ENCODE peak calls at places on chromosomes 11 and 22, in four cellular contexts. U is HepG2, D is K562, A is WTC11. I is an unnamed sample.

GRCh38 chr11:104033134-104033533 is 3.3 kb upstream of the DDI1 start:
- DNase-seq in A (no peak), U (peak), D (no peak), I (peak)

GRCh38 chr11:68206211-68206610 is 6.9 kb downstream of the KMT5B start:
- DNase-seq in D (peak), U (peak), A (no peak), I (peak)

GRCh38 chr11:24386551-24387404 is 110.1 kb upstream of the LUZP2 start:
- DNase-seq in D (no peak), U (peak), A (no peak), I (no peak)

GRCh38 chr11:123838659-123839058 is 32.5 kb upstream of the OR6M1 start:
- DNase-seq in D (no peak), A (no peak), U (no peak), I (no peak)

GRCh38 chr22:32023251-32023827 is 19.7 kb upstream of the SLC5A1 start:
- DNase-seq in U (no peak), D (peak), A (no peak), I (no peak)

GRCh38 chr11:33700425-33701271 is at the start of gene C11orf91:
- DNase-seq in A (peak), D (peak), U (peak), I (peak)

GRCh38 chr11:27201454-27202302 is 161.1 kb downstream of the BBOX1 start:
- DNase-seq in D (peak), U (peak), A (no peak), I (peak)

GRCh38 chr11:103257360-103257759 is 148.1 kb downstream of the DYNC2H1 start:
- DNase-seq in U (peak), A (no peak), D (no peak), I (peak)

GRCh38 chr22:41857160-41857859 is 24.4 kb downstream of the SREBF2 start:
- DNase-seq in D (peak), U (peak), A (peak), I (peak)

GRCh38 chr11:120208777-120209176 is 2.1 kb upstream of the OAF start:
- DNase-seq in U (peak), D (peak), A (no peak), I (peak)

GRCh38 chr11:119664063-119664572 is 64.9 kb downstream of the NECTIN1 start:
- DNase-seq in U (peak), D (no peak), A (peak), I (no peak)

GRCh38 chr11:118634435-118635236 is 27.2 kb downstream of the PHLDB1 start:
- DNase-seq in D (peak), U (peak), A (peak), I (no peak)

GRCh38 chr22:24146791-24147353 is 34.4 kb upstream of the SUSD2 start:
- DNase-seq in U (no peak), A (peak), D (no peak), I (no peak)

GRCh38 chr22:19019029-19019678 is 83.1 kb upstream of the PRODH start:
- DNase-seq in U (no peak), A (no peak), D (no peak), I (no peak)

GRCh38 chr22:28864878-28865596 is 18.3 kb upstream of the ZNRF3 start:
- DNase-seq in D (no peak), A (no peak), U (peak), I (no peak)

GRCh38 chr11:8392166-8392565 is 128.5 kb upstream of the LMO1 start:
- DNase-seq in U (no peak), D (no peak), A (no peak), I (no peak)

GRCh38 chr22:37659066-37659896 is 758 bp downstream of the PDXP start:
- DNase-seq in U (peak), A (no peak), D (no peak), I (no peak)

GRCh38 chr11:58654908-58655296 is 32.4 kb downstream of the CNTF start:
- DNase-seq in D (no peak), A (no peak), U (no peak), I (no peak)

GRCh38 chr11:215581-216037 is 8.1 kb downstream of the RIC8A start:
- DNase-seq in U (no peak), A (no peak), D (no peak), I (no peak)

GRCh38 chr11:69640995-69641581 is at the start of gene CCND1:
- DNase-seq in D (peak), U (peak), A (peak), I (peak)

GRCh38 chr22:19691721-19692341 is 22.5 kb upstream of the SEPTIN5 start:
- DNase-seq in A (no peak), D (peak), U (no peak), I (peak)

GRCh38 chr11:87215236-87215635 is 177.5 kb downstream of the TMEM135 start:
- DNase-seq in A (no peak), U (no peak), D (no peak), I (no peak)

GRCh38 chr11:116702772-116703360 is 69.9 kb downstream of the BUD13 start:
- DNase-seq in A (no peak), D (no peak), U (no peak), I (no peak)

GRCh38 chr11:62033191-62034044 is 66.0 kb upstream of the FTH1 start:
- DNase-seq in D (peak), A (no peak), U (peak), I (no peak)

GRCh38 chr11:8059571-8060011 is 21.4 kb upstream of the TUB start:
- DNase-seq in D (no peak), U (no peak), A (no peak), I (no peak)

GRCh38 chr22:39245130-39246039 is 603 bp upstream of the PDGFB start:
- DNase-seq in D (no peak), A (no peak), U (no peak), I (no peak)

DNA sequence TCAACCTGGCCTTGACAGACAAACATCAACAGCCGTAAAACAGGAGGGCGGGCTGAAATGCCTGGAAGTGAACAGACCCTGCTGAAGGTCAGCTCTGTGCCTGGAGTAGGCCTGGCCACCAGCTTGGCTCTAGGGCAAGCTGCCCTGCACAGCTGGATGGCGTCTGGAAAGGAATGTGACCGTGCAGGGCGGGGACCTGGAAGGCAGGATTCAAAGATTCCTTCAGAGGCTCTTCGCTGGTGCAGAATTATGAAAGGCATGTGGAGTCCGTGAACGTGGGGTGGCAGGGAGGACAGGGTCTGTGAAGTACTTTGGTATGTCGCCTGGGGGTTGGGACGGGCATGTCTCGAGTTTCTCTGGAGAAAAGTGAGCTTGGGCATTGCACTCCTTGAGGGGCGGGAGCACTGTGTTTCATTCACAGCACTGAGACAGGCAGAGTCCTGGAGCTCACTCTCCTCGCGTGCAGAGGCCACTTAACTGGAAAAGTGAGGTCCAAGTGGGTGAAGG is 1.5 kb downstream of the EHD1 start:
- DNase-seq in A (no peak), U (peak), D (no peak), I (no peak)
- TF ChIP-seq HMGXB4 in A (no peak), U (peak), D (no peak), I (no peak)

GRCh38 chr11:10490398-10491232 is 35.6 kb downstream of the AMPD3 start:
- DNase-seq in A (no peak), U (peak), D (peak), I (peak)
- TF ChIP-seq HMGXB4 in A (no peak), U (no peak), D (no peak), I (no peak)

GRCh38 chr22:40325315-40325714 is 21.0 kb upstream of the ADSL start:
- DNase-seq in A (no peak), U (no peak), D (no peak), I (no peak)

GRCh38 chr22:40329466-40329865 is 16.8 kb upstream of the ADSL start:
- DNase-seq in D (no peak), U (no peak), A (no peak), I (no peak)

GRCh38 chr22:40328551-40328950 is 17.7 kb upstream of the ADSL start:
- DNase-seq in D (no peak), U (no peak), A (no peak), I (no peak)

GRCh38 chr22:40329021-40329456 is 17.3 kb upstream of the ADSL start:
- DNase-seq in U (no peak), A (no peak), D (peak), I (no peak)

GRCh38 chr22:40326905-40327735 is 19.2 kb upstream of the ADSL start:
- DNase-seq in D (no peak), A (no peak), U (no peak), I (no peak)
- TF ChIP-seq HMGXB4 in D (no peak), A (no peak), U (no peak), I (no peak)

GRCh38 chr22:46596819-46597218 is 23.4 kb upstream of the GRAMD4 start:
- DNase-seq in A (peak), D (no peak), U (no peak), I (no peak)
- TF ChIP-seq HMGXB4 in A (no peak), D (no peak), U (no peak), I (no peak)

DNA sequence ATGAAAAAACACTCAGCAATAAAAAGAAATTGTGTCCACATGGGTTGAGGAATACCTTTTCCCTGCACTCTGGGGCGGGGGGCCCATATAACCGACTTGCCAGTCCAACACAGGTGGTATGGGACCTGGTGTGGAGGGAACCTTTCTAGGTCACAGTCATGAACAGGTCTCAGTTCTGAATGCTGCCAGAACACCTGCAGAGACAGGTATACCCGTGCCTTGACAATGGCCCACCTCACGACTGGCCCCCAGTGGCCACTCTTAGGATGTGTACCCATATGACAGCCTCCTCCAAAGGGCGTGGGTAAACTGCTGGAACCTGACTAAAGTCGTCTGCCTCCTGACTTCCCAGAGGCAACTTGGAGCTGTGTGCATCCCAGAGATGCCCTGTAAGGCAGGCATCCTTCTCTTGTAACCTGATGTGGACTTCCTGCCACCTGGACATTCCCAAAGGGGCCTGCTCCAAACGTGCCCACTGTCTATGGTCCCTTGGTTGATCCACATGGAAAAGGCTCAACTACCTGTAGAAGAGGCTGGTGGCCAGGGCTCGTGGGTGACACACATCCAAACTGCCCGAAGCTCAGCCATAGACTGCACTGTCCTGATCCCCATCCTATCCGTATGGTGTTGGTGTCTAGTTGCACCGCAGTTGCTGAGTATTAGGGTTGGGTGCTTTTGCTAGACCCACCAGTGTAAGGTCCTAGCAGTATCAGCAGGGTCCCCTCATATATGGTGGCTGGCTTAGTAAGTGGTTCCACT is 859.3 kb downstream of the BRD1 start:
- DNase-seq in U (peak), A (peak), D (no peak), I (peak)
- TF ChIP-seq HMGXB4 in U (no peak), A (no peak), D (no peak), I (no peak)

GRCh38 chr22:49213731-49214352 is 613.8 kb downstream of the BRD1 start:
- DNase-seq in A (peak), D (no peak), U (no peak), I (no peak)

GRCh38 chr22:49215840-49216239 is 611.8 kb downstream of the BRD1 start:
- DNase-seq in A (no peak), D (no peak), U (no peak), I (no peak)

GRCh38 chr22:49218142-49218541 is 609.5 kb downstream of the BRD1 start:
- DNase-seq in U (no peak), D (no peak), A (peak), I (no peak)

GRCh38 chr22:49214976-49215375 is 612.7 kb downstream of the BRD1 start:
- DNase-seq in A (peak), U (no peak), D (no peak), I (no peak)

DNA sequence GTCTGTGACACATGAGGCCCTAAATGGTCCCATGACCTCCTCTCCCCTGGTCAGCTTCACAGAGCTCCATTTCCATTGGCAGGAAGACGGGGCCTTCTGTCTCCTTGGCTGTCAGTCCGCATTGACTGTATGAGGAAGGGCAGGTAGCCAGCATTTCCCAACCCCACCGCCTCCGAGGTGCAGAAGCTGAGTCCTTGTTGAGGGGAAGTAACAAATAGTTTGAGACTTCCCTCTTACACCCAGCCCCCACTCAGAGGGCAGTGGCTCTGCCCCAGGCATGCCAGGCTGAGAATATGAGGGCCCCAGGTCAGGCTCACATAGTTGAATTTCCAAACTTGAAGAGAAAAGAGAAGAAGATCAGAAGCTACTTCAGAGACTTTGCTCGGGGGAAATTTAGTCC is 611.1 kb downstream of the BRD1 start:
- DNase-seq in U (no peak), D (no peak), A (peak), I (no peak)
- TF ChIP-seq HMGXB4 in U (no peak), D (no peak), A (no peak), I (no peak)

GRCh38 chr11:1743587-1744136 is 6.7 kb downstream of the IFITM10 start:
- DNase-seq in U (no peak), A (no peak), D (no peak), I (no peak)

GRCh38 chr11:1742869-1743586 is 7.4 kb downstream of the IFITM10 start:
- DNase-seq in U (no peak), D (no peak), A (no peak), I (no peak)

GRCh38 chr11:1744879-1745700 is 5.3 kb downstream of the IFITM10 start:
- DNase-seq in D (no peak), U (no peak), A (no peak), I (no peak)

GRCh38 chr11:1745701-1746320 is 4.6 kb downstream of the IFITM10 start:
- DNase-seq in D (no peak), A (no peak), U (no peak), I (no peak)

DNA sequence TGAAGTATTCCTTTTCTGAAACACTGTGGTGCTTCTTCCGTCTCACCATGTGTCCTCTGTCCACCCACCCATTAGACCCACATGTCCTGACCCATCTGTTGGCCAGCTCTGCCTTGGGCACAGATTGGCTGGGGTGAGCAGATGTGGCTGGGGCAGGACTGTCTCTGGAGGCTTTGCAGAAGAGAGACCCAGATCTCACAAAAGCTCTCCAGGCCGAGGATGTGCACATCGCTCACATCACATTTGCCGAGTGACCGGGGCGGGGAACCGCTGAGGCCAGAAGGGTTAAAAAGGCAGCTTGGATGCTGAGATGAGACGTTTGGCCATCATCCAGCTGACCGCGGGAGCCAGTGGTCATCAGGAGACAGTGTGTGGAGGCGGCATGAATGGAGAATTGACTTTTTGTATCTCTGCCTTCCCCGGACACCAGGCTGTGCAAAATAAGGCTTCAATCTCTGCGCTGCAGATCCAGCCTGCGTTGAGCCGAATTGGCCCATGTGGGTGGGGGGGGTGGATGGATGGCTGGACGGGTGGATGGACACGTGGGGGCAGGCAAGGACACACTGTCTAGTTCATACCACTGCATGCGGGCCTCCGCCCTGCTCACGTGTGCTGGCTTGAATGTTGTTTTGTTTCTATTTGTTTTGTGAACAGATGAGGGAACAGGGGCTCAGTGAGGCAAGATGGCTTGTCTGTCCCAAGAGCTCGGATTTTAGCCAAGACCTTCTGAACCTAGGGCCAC is 6.1 kb downstream of the IFITM10 start:
- DNase-seq in U (no peak), A (no peak), D (no peak), I (no peak)
- TF ChIP-seq HMGXB4 in U (no peak), A (no peak), D (no peak), I (no peak)

I was measured in A549.